ENCODE peak calls at places on chromosome 9, in five cellular contexts. One of them, this sample, is unnamed.

GRCh38 chr9:6907772-6908381 is 150.1 kb downstream of the KDM4C start:
- DNase-seq in T-helper 1 cell: no peak
- DNase-seq in ureter: no peak
- DNase-seq in H54: no peak
- DNase-seq in activated naive CD4-positive, alpha-beta T cell: no peak
- DNase-seq in this sample: no peak

GRCh38 chr9:72041775-72042194 is 18.6 kb downstream of the C9orf57 start:
- DNase-seq in T-helper 1 cell: no peak
- DNase-seq in ureter: peak; percentile 76
- DNase-seq in H54: no peak
- DNase-seq in activated naive CD4-positive, alpha-beta T cell: no peak
- DNase-seq in this sample: no peak

GRCh38 chr9:88872171-88872946 is 118.9 kb upstream of the S1PR3 start:
- DNase-seq in T-helper 1 cell: no peak
- DNase-seq in ureter: no peak
- DNase-seq in H54: no peak
- DNase-seq in activated naive CD4-positive, alpha-beta T cell: no peak
- DNase-seq in this sample: no peak

GRCh38 chr9:91158946-91159345 is 202.8 kb downstream of the AUH start:
- DNase-seq in T-helper 1 cell: no peak
- DNase-seq in ureter: no peak
- DNase-seq in H54: no peak
- DNase-seq in activated naive CD4-positive, alpha-beta T cell: no peak
- DNase-seq in this sample: no peak

GRCh38 chr9:127808347-127809001 is 5.8 kb downstream of the FPGS start:
- DNase-seq in T-helper 1 cell: no peak
- DNase-seq in ureter: no peak
- DNase-seq in H54: no peak
- DNase-seq in activated naive CD4-positive, alpha-beta T cell: no peak
- DNase-seq in this sample: no peak

GRCh38 chr9:127004946-127005769 is 90.6 kb downstream of the RALGPS1 start:
- DNase-seq in T-helper 1 cell: peak; percentile 31
- DNase-seq in ureter: no peak
- DNase-seq in H54: no peak
- DNase-seq in activated naive CD4-positive, alpha-beta T cell: no peak
- DNase-seq in this sample: no peak

GRCh38 chr9:20625003-20625349 is 2.7 kb upstream of the MLLT3 start:
- DNase-seq in T-helper 1 cell: no peak
- DNase-seq in ureter: no peak
- DNase-seq in H54: no peak
- DNase-seq in activated naive CD4-positive, alpha-beta T cell: no peak
- DNase-seq in this sample: no peak

GRCh38 chr9:104276709-104277245 is 182.7 kb downstream of the SMC2 start:
- DNase-seq in T-helper 1 cell: no peak
- DNase-seq in ureter: no peak
- DNase-seq in H54: no peak
- DNase-seq in activated naive CD4-positive, alpha-beta T cell: no peak
- DNase-seq in this sample: no peak

GRCh38 chr9:108274971-108275370 is 580.8 kb downstream of the ACTL7B start:
- DNase-seq in T-helper 1 cell: no peak
- DNase-seq in ureter: no peak
- DNase-seq in H54: no peak
- DNase-seq in activated naive CD4-positive, alpha-beta T cell: no peak
- DNase-seq in this sample: no peak

GRCh38 chr9:22203371-22204138 is 194.4 kb upstream of the CDKN2B start:
- DNase-seq in T-helper 1 cell: no peak
- DNase-seq in ureter: no peak
- DNase-seq in H54: no peak
- DNase-seq in activated naive CD4-positive, alpha-beta T cell: no peak
- DNase-seq in this sample: no peak

GRCh38 chr9:36815023-36815422 is 219.0 kb downstream of the PAX5 start:
- DNase-seq in T-helper 1 cell: no peak
- DNase-seq in ureter: no peak
- DNase-seq in H54: no peak
- DNase-seq in activated naive CD4-positive, alpha-beta T cell: no peak
- DNase-seq in this sample: no peak

GRCh38 chr9:1125741-1126140 is 75.6 kb downstream of the DMRT2 start:
- DNase-seq in T-helper 1 cell: no peak
- DNase-seq in ureter: no peak
- DNase-seq in H54: no peak
- DNase-seq in activated naive CD4-positive, alpha-beta T cell: no peak
- DNase-seq in this sample: no peak

GRCh38 chr9:96006961-96007360 is 131.5 kb downstream of the ERCC6L2 start:
- DNase-seq in T-helper 1 cell: no peak
- DNase-seq in ureter: no peak
- DNase-seq in H54: peak; percentile 83
- DNase-seq in activated naive CD4-positive, alpha-beta T cell: no peak
- DNase-seq in this sample: no peak

GRCh38 chr9:6133346-6134063 is 82.1 kb upstream of the IL33 start:
- DNase-seq in T-helper 1 cell: no peak
- DNase-seq in ureter: peak; percentile 54
- DNase-seq in H54: no peak
- DNase-seq in activated naive CD4-positive, alpha-beta T cell: no peak
- DNase-seq in this sample: no peak

GRCh38 chr9:136119259-136120118 is 814 bp upstream of the TMEM250 start:
- DNase-seq in T-helper 1 cell: no peak
- DNase-seq in ureter: no peak
- DNase-seq in H54: peak; percentile 49
- DNase-seq in activated naive CD4-positive, alpha-beta T cell: no peak
- DNase-seq in this sample: no peak

GRCh38 chr9:75010570-75010969 is 17.5 kb downstream of the CARNMT1 start:
- DNase-seq in T-helper 1 cell: no peak
- DNase-seq in ureter: no peak
- DNase-seq in H54: no peak
- DNase-seq in activated naive CD4-positive, alpha-beta T cell: no peak
- DNase-seq in this sample: no peak

GRCh38 chr9:19137282-19137681 is 10.0 kb upstream of the PLIN2 start:
- DNase-seq in T-helper 1 cell: no peak
- DNase-seq in ureter: no peak
- DNase-seq in H54: no peak
- DNase-seq in activated naive CD4-positive, alpha-beta T cell: no peak
- DNase-seq in this sample: no peak

GRCh38 chr9:131618071-131618479 is 72.8 kb downstream of the PRRT1B start:
- DNase-seq in T-helper 1 cell: no peak
- DNase-seq in ureter: no peak
- DNase-seq in H54: no peak
- DNase-seq in activated naive CD4-positive, alpha-beta T cell: no peak
- DNase-seq in this sample: peak; percentile 43

GRCh38 chr9:116212986-116213672 is 59.5 kb downstream of the PAPPA start:
- DNase-seq in T-helper 1 cell: no peak
- DNase-seq in ureter: no peak
- DNase-seq in H54: no peak
- DNase-seq in activated naive CD4-positive, alpha-beta T cell: no peak
- DNase-seq in this sample: no peak

GRCh38 chr9:89418882-89419641 is 78.9 kb downstream of the SEMA4D start:
- DNase-seq in T-helper 1 cell: peak; percentile 57
- DNase-seq in ureter: no peak
- DNase-seq in H54: no peak
- DNase-seq in activated naive CD4-positive, alpha-beta T cell: no peak
- DNase-seq in this sample: no peak

GRCh38 chr9:87213948-87214347 is 266.6 kb upstream of the GAS1 start:
- DNase-seq in T-helper 1 cell: no peak
- DNase-seq in ureter: no peak
- DNase-seq in H54: no peak
- DNase-seq in activated naive CD4-positive, alpha-beta T cell: no peak
- DNase-seq in this sample: no peak

GRCh38 chr9:84266087-84266561 is 74.4 kb downstream of the SLC28A3 start:
- DNase-seq in T-helper 1 cell: no peak
- DNase-seq in ureter: no peak
- DNase-seq in H54: no peak
- DNase-seq in activated naive CD4-positive, alpha-beta T cell: no peak
- DNase-seq in this sample: no peak

GRCh38 chr9:127096208-127096607 is 26.2 kb downstream of the ANGPTL2 start:
- DNase-seq in T-helper 1 cell: no peak
- DNase-seq in ureter: no peak
- DNase-seq in H54: no peak
- DNase-seq in activated naive CD4-positive, alpha-beta T cell: no peak
- DNase-seq in this sample: no peak

GRCh38 chr9:21576331-21577189 is 94.4 kb upstream of the IFNE start:
- DNase-seq in T-helper 1 cell: no peak
- DNase-seq in ureter: no peak
- DNase-seq in H54: no peak
- DNase-seq in activated naive CD4-positive, alpha-beta T cell: no peak
- DNase-seq in this sample: no peak

GRCh38 chr9:125620216-125620615 is 86.8 kb downstream of the MAPKAP1 start:
- DNase-seq in T-helper 1 cell: no peak
- DNase-seq in ureter: no peak
- DNase-seq in H54: no peak
- DNase-seq in activated naive CD4-positive, alpha-beta T cell: no peak
- DNase-seq in this sample: no peak

GRCh38 chr9:69380811-69381210 is 55.8 kb downstream of the ENTREP1 start:
- DNase-seq in T-helper 1 cell: no peak
- DNase-seq in ureter: no peak
- DNase-seq in H54: peak; percentile 46
- DNase-seq in activated naive CD4-positive, alpha-beta T cell: no peak
- DNase-seq in this sample: no peak

This sample was measured in stomach.